ENCODE peak calls at places on chromosomes 13 and 19, in nine cellular contexts. One of them, this sample, is unnamed.

GRCh38 chr13:33182729-33183128 is 102.8 kb downstream of the STARD13 start:
- DNase-seq in uterus: no peak
- DNase-seq in fibroblast of gingiva: no peak
- DNase-seq in HFFc6: no peak
- DNase-seq in activated CD4-positive, alpha-beta T cell treated with anti-CD3 and anti-CD28 coated beads, Interleukin-2, amount 10 ng/mL, durations not matched to agents 7 days and 5 days: no peak
- DNase-seq in NCI-H1105: no peak
- DNase-seq in choroid plexus epithelial cell: no peak
- DNase-seq in CD4-positive, CD25-positive, alpha-beta regulatory T cell: no peak
- DNase-seq in astrocyte of the hippocampus: no peak
- DNase-seq in this sample: peak

GRCh38 chr19:57974434-57974833 is at the start of gene C19orf18:
- DNase-seq in uterus: no peak
- DNase-seq in fibroblast of gingiva: no peak
- DNase-seq in HFFc6: no peak
- DNase-seq in activated CD4-positive, alpha-beta T cell treated with anti-CD3 and anti-CD28 coated beads, Interleukin-2, amount 10 ng/mL, durations not matched to agents 7 days and 5 days: no peak
- DNase-seq in NCI-H1105: no peak
- DNase-seq in choroid plexus epithelial cell: no peak
- DNase-seq in CD4-positive, CD25-positive, alpha-beta regulatory T cell: no peak
- DNase-seq in astrocyte of the hippocampus: no peak
- DNase-seq in this sample: no peak

GRCh38 chr19:3683405-3683865 is 16.8 kb downstream of the PIP5K1C start:
- DNase-seq in uterus: peak
- DNase-seq in fibroblast of gingiva: no peak
- DNase-seq in HFFc6: no peak
- DNase-seq in activated CD4-positive, alpha-beta T cell treated with anti-CD3 and anti-CD28 coated beads, Interleukin-2, amount 10 ng/mL, durations not matched to agents 7 days and 5 days: no peak
- DNase-seq in NCI-H1105: no peak
- DNase-seq in choroid plexus epithelial cell: peak
- DNase-seq in CD4-positive, CD25-positive, alpha-beta regulatory T cell: no peak
- DNase-seq in astrocyte of the hippocampus: peak
- DNase-seq in this sample: no peak

GRCh38 chr19:8638078-8638619 is 7.7 kb downstream of the NFILZ start:
- DNase-seq in uterus: no peak
- DNase-seq in fibroblast of gingiva: no peak
- DNase-seq in HFFc6: no peak
- DNase-seq in activated CD4-positive, alpha-beta T cell treated with anti-CD3 and anti-CD28 coated beads, Interleukin-2, amount 10 ng/mL, durations not matched to agents 7 days and 5 days: no peak
- DNase-seq in NCI-H1105: no peak
- DNase-seq in choroid plexus epithelial cell: peak
- DNase-seq in CD4-positive, CD25-positive, alpha-beta regulatory T cell: no peak
- DNase-seq in astrocyte of the hippocampus: peak
- DNase-seq in this sample: no peak

GRCh38 chr13:37656247-37656940 is 57.8 kb upstream of the POSTN start:
- DNase-seq in uterus: no peak
- DNase-seq in fibroblast of gingiva: peak
- DNase-seq in HFFc6: peak
- DNase-seq in activated CD4-positive, alpha-beta T cell treated with anti-CD3 and anti-CD28 coated beads, Interleukin-2, amount 10 ng/mL, durations not matched to agents 7 days and 5 days: no peak
- DNase-seq in NCI-H1105: no peak
- DNase-seq in choroid plexus epithelial cell: peak
- DNase-seq in CD4-positive, CD25-positive, alpha-beta regulatory T cell: no peak
- DNase-seq in astrocyte of the hippocampus: peak
- DNase-seq in this sample: peak

GRCh38 chr13:80313668-80314278 is 27.2 kb downstream of the SPRY2 start:
- DNase-seq in uterus: no peak
- DNase-seq in fibroblast of gingiva: no peak
- DNase-seq in HFFc6: no peak
- DNase-seq in activated CD4-positive, alpha-beta T cell treated with anti-CD3 and anti-CD28 coated beads, Interleukin-2, amount 10 ng/mL, durations not matched to agents 7 days and 5 days: no peak
- DNase-seq in NCI-H1105: no peak
- DNase-seq in choroid plexus epithelial cell: no peak
- DNase-seq in CD4-positive, CD25-positive, alpha-beta regulatory T cell: no peak
- DNase-seq in astrocyte of the hippocampus: no peak
- DNase-seq in this sample: no peak

GRCh38 chr19:58479736-58480480 is 3.8 kb downstream of the ZNF446 start:
- DNase-seq in uterus: no peak
- DNase-seq in fibroblast of gingiva: no peak
- DNase-seq in HFFc6: no peak
- DNase-seq in activated CD4-positive, alpha-beta T cell treated with anti-CD3 and anti-CD28 coated beads, Interleukin-2, amount 10 ng/mL, durations not matched to agents 7 days and 5 days: no peak
- DNase-seq in NCI-H1105: no peak
- DNase-seq in choroid plexus epithelial cell: no peak
- DNase-seq in CD4-positive, CD25-positive, alpha-beta regulatory T cell: no peak
- DNase-seq in astrocyte of the hippocampus: no peak
- DNase-seq in this sample: no peak

GRCh38 chr19:3403489-3404323 is 37.3 kb downstream of the NFIC start:
- DNase-seq in uterus: peak
- DNase-seq in fibroblast of gingiva: peak
- DNase-seq in HFFc6: peak
- DNase-seq in activated CD4-positive, alpha-beta T cell treated with anti-CD3 and anti-CD28 coated beads, Interleukin-2, amount 10 ng/mL, durations not matched to agents 7 days and 5 days: no peak
- DNase-seq in NCI-H1105: no peak
- DNase-seq in choroid plexus epithelial cell: peak
- DNase-seq in CD4-positive, CD25-positive, alpha-beta regulatory T cell: no peak
- DNase-seq in astrocyte of the hippocampus: peak
- DNase-seq in this sample: peak

GRCh38 chr13:100156786-100157185 is 67.9 kb downstream of the PCCA start:
- DNase-seq in uterus: no peak
- DNase-seq in fibroblast of gingiva: peak
- DNase-seq in HFFc6: no peak
- DNase-seq in activated CD4-positive, alpha-beta T cell treated with anti-CD3 and anti-CD28 coated beads, Interleukin-2, amount 10 ng/mL, durations not matched to agents 7 days and 5 days: no peak
- DNase-seq in NCI-H1105: no peak
- DNase-seq in choroid plexus epithelial cell: no peak
- DNase-seq in CD4-positive, CD25-positive, alpha-beta regulatory T cell: no peak
- DNase-seq in astrocyte of the hippocampus: peak
- DNase-seq in this sample: peak

GRCh38 chr19:17196610-17197009 is 18.5 kb upstream of the USE1 start:
- DNase-seq in uterus: no peak
- DNase-seq in fibroblast of gingiva: no peak
- DNase-seq in HFFc6: no peak
- DNase-seq in activated CD4-positive, alpha-beta T cell treated with anti-CD3 and anti-CD28 coated beads, Interleukin-2, amount 10 ng/mL, durations not matched to agents 7 days and 5 days: no peak
- DNase-seq in NCI-H1105: no peak
- DNase-seq in choroid plexus epithelial cell: no peak
- DNase-seq in CD4-positive, CD25-positive, alpha-beta regulatory T cell: no peak
- DNase-seq in astrocyte of the hippocampus: no peak
- DNase-seq in this sample: no peak

GRCh38 chr13:77492982-77493381 is 42.5 kb upstream of the SCEL start:
- DNase-seq in uterus: no peak
- DNase-seq in fibroblast of gingiva: no peak
- DNase-seq in HFFc6: no peak
- DNase-seq in activated CD4-positive, alpha-beta T cell treated with anti-CD3 and anti-CD28 coated beads, Interleukin-2, amount 10 ng/mL, durations not matched to agents 7 days and 5 days: no peak
- DNase-seq in NCI-H1105: peak
- DNase-seq in choroid plexus epithelial cell: peak
- DNase-seq in CD4-positive, CD25-positive, alpha-beta regulatory T cell: no peak
- DNase-seq in astrocyte of the hippocampus: peak
- DNase-seq in this sample: peak

GRCh38 chr19:55173717-55174409 is 6.2 kb downstream of the SYT5 start:
- DNase-seq in uterus: peak
- DNase-seq in fibroblast of gingiva: peak
- DNase-seq in HFFc6: peak
- DNase-seq in activated CD4-positive, alpha-beta T cell treated with anti-CD3 and anti-CD28 coated beads, Interleukin-2, amount 10 ng/mL, durations not matched to agents 7 days and 5 days: peak
- DNase-seq in NCI-H1105: peak
- DNase-seq in choroid plexus epithelial cell: peak
- DNase-seq in CD4-positive, CD25-positive, alpha-beta regulatory T cell: no peak
- DNase-seq in astrocyte of the hippocampus: peak
- DNase-seq in this sample: peak

GRCh38 chr19:16207063-16207462 is 9.4 kb downstream of the AP1M1 start:
- DNase-seq in uterus: no peak
- DNase-seq in fibroblast of gingiva: no peak
- DNase-seq in HFFc6: no peak
- DNase-seq in activated CD4-positive, alpha-beta T cell treated with anti-CD3 and anti-CD28 coated beads, Interleukin-2, amount 10 ng/mL, durations not matched to agents 7 days and 5 days: no peak
- DNase-seq in NCI-H1105: no peak
- DNase-seq in choroid plexus epithelial cell: no peak
- DNase-seq in CD4-positive, CD25-positive, alpha-beta regulatory T cell: no peak
- DNase-seq in astrocyte of the hippocampus: no peak
- DNase-seq in this sample: no peak

GRCh38 chr19:36032251-36033104 is at the start of gene CLIP3:
- DNase-seq in uterus: peak
- DNase-seq in fibroblast of gingiva: peak
- DNase-seq in HFFc6: peak
- DNase-seq in activated CD4-positive, alpha-beta T cell treated with anti-CD3 and anti-CD28 coated beads, Interleukin-2, amount 10 ng/mL, durations not matched to agents 7 days and 5 days: peak
- DNase-seq in NCI-H1105: peak
- DNase-seq in choroid plexus epithelial cell: peak
- DNase-seq in CD4-positive, CD25-positive, alpha-beta regulatory T cell: peak
- DNase-seq in astrocyte of the hippocampus: peak
- DNase-seq in this sample: no peak

GRCh38 chr13:61144834-61145593 is 270.6 kb downstream of the PCDH20 start:
- DNase-seq in uterus: no peak
- DNase-seq in fibroblast of gingiva: no peak
- DNase-seq in HFFc6: no peak
- DNase-seq in activated CD4-positive, alpha-beta T cell treated with anti-CD3 and anti-CD28 coated beads, Interleukin-2, amount 10 ng/mL, durations not matched to agents 7 days and 5 days: no peak
- DNase-seq in NCI-H1105: no peak
- DNase-seq in choroid plexus epithelial cell: no peak
- DNase-seq in CD4-positive, CD25-positive, alpha-beta regulatory T cell: no peak
- DNase-seq in astrocyte of the hippocampus: no peak
- DNase-seq in this sample: no peak

GRCh38 chr19:20162821-20163220 is 4.2 kb upstream of the ZNF486 start:
- DNase-seq in uterus: no peak
- DNase-seq in fibroblast of gingiva: no peak
- DNase-seq in HFFc6: no peak
- DNase-seq in activated CD4-positive, alpha-beta T cell treated with anti-CD3 and anti-CD28 coated beads, Interleukin-2, amount 10 ng/mL, durations not matched to agents 7 days and 5 days: peak
- DNase-seq in NCI-H1105: no peak
- DNase-seq in choroid plexus epithelial cell: no peak
- DNase-seq in CD4-positive, CD25-positive, alpha-beta regulatory T cell: no peak
- DNase-seq in astrocyte of the hippocampus: no peak
- DNase-seq in this sample: no peak

GRCh38 chr19:29662604-29663404 is 2.5 kb upstream of the PLEKHF1 start:
- DNase-seq in uterus: peak
- DNase-seq in fibroblast of gingiva: peak
- DNase-seq in HFFc6: peak
- DNase-seq in activated CD4-positive, alpha-beta T cell treated with anti-CD3 and anti-CD28 coated beads, Interleukin-2, amount 10 ng/mL, durations not matched to agents 7 days and 5 days: no peak
- DNase-seq in NCI-H1105: peak
- DNase-seq in choroid plexus epithelial cell: peak
- DNase-seq in CD4-positive, CD25-positive, alpha-beta regulatory T cell: no peak
- DNase-seq in astrocyte of the hippocampus: peak
- DNase-seq in this sample: peak

GRCh38 chr19:38194061-38194701 is 29.8 kb downstream of the DPF1 start:
- DNase-seq in uterus: no peak
- DNase-seq in fibroblast of gingiva: no peak
- DNase-seq in HFFc6: no peak
- DNase-seq in activated CD4-positive, alpha-beta T cell treated with anti-CD3 and anti-CD28 coated beads, Interleukin-2, amount 10 ng/mL, durations not matched to agents 7 days and 5 days: no peak
- DNase-seq in NCI-H1105: no peak
- DNase-seq in choroid plexus epithelial cell: no peak
- DNase-seq in CD4-positive, CD25-positive, alpha-beta regulatory T cell: no peak
- DNase-seq in astrocyte of the hippocampus: no peak
- DNase-seq in this sample: peak

GRCh38 chr13:110920038-110920437 is 5.2 kb upstream of the ANKRD10 start:
- DNase-seq in uterus: no peak
- DNase-seq in fibroblast of gingiva: no peak
- DNase-seq in HFFc6: no peak
- DNase-seq in activated CD4-positive, alpha-beta T cell treated with anti-CD3 and anti-CD28 coated beads, Interleukin-2, amount 10 ng/mL, durations not matched to agents 7 days and 5 days: no peak
- DNase-seq in NCI-H1105: no peak
- DNase-seq in choroid plexus epithelial cell: no peak
- DNase-seq in CD4-positive, CD25-positive, alpha-beta regulatory T cell: no peak
- DNase-seq in astrocyte of the hippocampus: no peak
- DNase-seq in this sample: no peak

GRCh38 chr13:66200555-66200954 is 1029.6 kb downstream of the PCDH9 start:
- DNase-seq in uterus: no peak
- DNase-seq in fibroblast of gingiva: no peak
- DNase-seq in HFFc6: peak
- DNase-seq in activated CD4-positive, alpha-beta T cell treated with anti-CD3 and anti-CD28 coated beads, Interleukin-2, amount 10 ng/mL, durations not matched to agents 7 days and 5 days: no peak
- DNase-seq in NCI-H1105: no peak
- DNase-seq in choroid plexus epithelial cell: peak
- DNase-seq in CD4-positive, CD25-positive, alpha-beta regulatory T cell: no peak
- DNase-seq in astrocyte of the hippocampus: no peak
- DNase-seq in this sample: no peak

GRCh38 chr13:25215253-25215575 is 43.1 kb upstream of the AMER2 start:
- DNase-seq in uterus: no peak
- DNase-seq in fibroblast of gingiva: no peak
- DNase-seq in HFFc6: no peak
- DNase-seq in activated CD4-positive, alpha-beta T cell treated with anti-CD3 and anti-CD28 coated beads, Interleukin-2, amount 10 ng/mL, durations not matched to agents 7 days and 5 days: no peak
- DNase-seq in NCI-H1105: no peak
- DNase-seq in choroid plexus epithelial cell: no peak
- DNase-seq in CD4-positive, CD25-positive, alpha-beta regulatory T cell: no peak
- DNase-seq in astrocyte of the hippocampus: no peak
- DNase-seq in this sample: peak

GRCh38 chr19:38699027-38699346 is 45.3 kb downstream of the CAPN12 start:
- DNase-seq in uterus: no peak
- DNase-seq in fibroblast of gingiva: no peak
- DNase-seq in HFFc6: no peak
- DNase-seq in activated CD4-positive, alpha-beta T cell treated with anti-CD3 and anti-CD28 coated beads, Interleukin-2, amount 10 ng/mL, durations not matched to agents 7 days and 5 days: no peak
- DNase-seq in NCI-H1105: no peak
- DNase-seq in choroid plexus epithelial cell: no peak
- DNase-seq in CD4-positive, CD25-positive, alpha-beta regulatory T cell: no peak
- DNase-seq in astrocyte of the hippocampus: no peak
- DNase-seq in this sample: no peak

GRCh38 chr13:63161219-63161618 is 1745.6 kb upstream of the PCDH20 start:
- DNase-seq in uterus: no peak
- DNase-seq in fibroblast of gingiva: no peak
- DNase-seq in HFFc6: no peak
- DNase-seq in activated CD4-positive, alpha-beta T cell treated with anti-CD3 and anti-CD28 coated beads, Interleukin-2, amount 10 ng/mL, durations not matched to agents 7 days and 5 days: no peak
- DNase-seq in NCI-H1105: no peak
- DNase-seq in choroid plexus epithelial cell: peak
- DNase-seq in CD4-positive, CD25-positive, alpha-beta regulatory T cell: no peak
- DNase-seq in astrocyte of the hippocampus: peak
- DNase-seq in this sample: no peak

GRCh38 chr13:40271931-40272775 is 394.3 kb downstream of the FOXO1 start:
- DNase-seq in uterus: peak
- DNase-seq in fibroblast of gingiva: peak
- DNase-seq in HFFc6: peak
- DNase-seq in activated CD4-positive, alpha-beta T cell treated with anti-CD3 and anti-CD28 coated beads, Interleukin-2, amount 10 ng/mL, durations not matched to agents 7 days and 5 days: no peak
- DNase-seq in NCI-H1105: no peak
- DNase-seq in choroid plexus epithelial cell: peak
- DNase-seq in CD4-positive, CD25-positive, alpha-beta regulatory T cell: no peak
- DNase-seq in astrocyte of the hippocampus: peak
- DNase-seq in this sample: peak

GRCh38 chr19:42032428-42032827 is 37.6 kb downstream of the GRIK5 start:
- DNase-seq in uterus: no peak
- DNase-seq in fibroblast of gingiva: no peak
- DNase-seq in HFFc6: no peak
- DNase-seq in activated CD4-positive, alpha-beta T cell treated with anti-CD3 and anti-CD28 coated beads, Interleukin-2, amount 10 ng/mL, durations not matched to agents 7 days and 5 days: no peak
- DNase-seq in NCI-H1105: peak
- DNase-seq in choroid plexus epithelial cell: no peak
- DNase-seq in CD4-positive, CD25-positive, alpha-beta regulatory T cell: no peak
- DNase-seq in astrocyte of the hippocampus: peak
- DNase-seq in this sample: peak

GRCh38 chr19:45632468-45633196 is 6.6 kb downstream of the EML2 start:
- DNase-seq in uterus: peak
- DNase-seq in fibroblast of gingiva: peak
- DNase-seq in HFFc6: peak
- DNase-seq in activated CD4-positive, alpha-beta T cell treated with anti-CD3 and anti-CD28 coated beads, Interleukin-2, amount 10 ng/mL, durations not matched to agents 7 days and 5 days: peak
- DNase-seq in NCI-H1105: peak
- DNase-seq in choroid plexus epithelial cell: peak
- DNase-seq in CD4-positive, CD25-positive, alpha-beta regulatory T cell: peak
- DNase-seq in astrocyte of the hippocampus: peak
- DNase-seq in this sample: peak

GRCh38 chr19:10655457-10656312 is 1.5 kb downstream of the ILF3 start:
- DNase-seq in uterus: no peak
- DNase-seq in fibroblast of gingiva: no peak
- DNase-seq in HFFc6: peak
- DNase-seq in activated CD4-positive, alpha-beta T cell treated with anti-CD3 and anti-CD28 coated beads, Interleukin-2, amount 10 ng/mL, durations not matched to agents 7 days and 5 days: no peak
- DNase-seq in NCI-H1105: no peak
- DNase-seq in choroid plexus epithelial cell: peak
- DNase-seq in CD4-positive, CD25-positive, alpha-beta regulatory T cell: no peak
- DNase-seq in astrocyte of the hippocampus: peak
- DNase-seq in this sample: peak

This sample was measured in renal cortical epithelial cell.